ENCODE peak calls at places on chromosomes 13 and 19, in ten cellular contexts. One of them, this sample, is unnamed.
A peak's percentile ranks its signal among the peaks of the same experiment; 100 is the strongest.

GRCh38 chr13:101150998-101151397 is 265.3 kb downstream of the NALCN start:
- DNase-seq in Right ventricle myocardium superior: no peak
- DNase-seq in ELR: peak; percentile 35
- DNase-seq in stimulated activated CD4-positive, alpha-beta T cell treated with anti-CD3 and anti-CD28 coated beads, Interleukin-1b, Interleukin-23, amount 100 ng/mL, for 4 hours: no peak
- DNase-seq in ecto neural progenitor cell: no peak
- DNase-seq in GM04504: no peak
- DNase-seq in stromal cell of bone marrow: peak; percentile 62
- DNase-seq in stimulated activated CD8-positive, alpha-beta memory T cell treated with anti-CD3 and anti-CD28 coated beads, Interleukin-15, amount 100 ng/mL, for 48 hours: no peak
- DNase-seq in neural crest cell: no peak
- DNase-seq in GM12891: no peak
- DNase-seq in this sample: no peak

GRCh38 chr13:32409561-32410440 is 18.1 kb downstream of the N4BP2L1 start:
- DNase-seq in GM12891: no peak
- DNase-seq in stimulated activated CD8-positive, alpha-beta memory T cell treated with anti-CD3 and anti-CD28 coated beads, Interleukin-15, amount 100 ng/mL, for 48 hours: no peak
- DNase-seq in neural crest cell: no peak
- DNase-seq in Right ventricle myocardium superior: peak; percentile 65
- DNase-seq in ELR: peak; percentile 44
- DNase-seq in GM04504: no peak
- DNase-seq in stromal cell of bone marrow: peak; percentile 64
- DNase-seq in stimulated activated CD4-positive, alpha-beta T cell treated with anti-CD3 and anti-CD28 coated beads, Interleukin-1b, Interleukin-23, amount 100 ng/mL, for 4 hours: no peak
- DNase-seq in ecto neural progenitor cell: peak; percentile 56
- DNase-seq in this sample: no peak

GRCh38 chr19:42295831-42296525 is 6.0 kb upstream of the PRR19 start:
- DNase-seq in Right ventricle myocardium superior: peak; percentile 91
- DNase-seq in neural crest cell: peak; percentile 91
- DNase-seq in stimulated activated CD8-positive, alpha-beta memory T cell treated with anti-CD3 and anti-CD28 coated beads, Interleukin-15, amount 100 ng/mL, for 48 hours: peak; percentile 76
- DNase-seq in stromal cell of bone marrow: no peak
- DNase-seq in GM12891: peak; percentile 87
- DNase-seq in ecto neural progenitor cell: peak; percentile 86
- DNase-seq in ELR: peak; percentile 72
- DNase-seq in GM04504: no peak
- DNase-seq in stimulated activated CD4-positive, alpha-beta T cell treated with anti-CD3 and anti-CD28 coated beads, Interleukin-1b, Interleukin-23, amount 100 ng/mL, for 4 hours: peak; percentile 92
- DNase-seq in this sample: no peak

GRCh38 chr19:35272122-35272715 is 3.5 kb downstream of the USF2 start:
- DNase-seq in ELR: no peak
- DNase-seq in stimulated activated CD4-positive, alpha-beta T cell treated with anti-CD3 and anti-CD28 coated beads, Interleukin-1b, Interleukin-23, amount 100 ng/mL, for 4 hours: no peak
- DNase-seq in ecto neural progenitor cell: no peak
- DNase-seq in GM04504: no peak
- DNase-seq in GM12891: no peak
- DNase-seq in neural crest cell: no peak
- DNase-seq in stromal cell of bone marrow: no peak
- DNase-seq in Right ventricle myocardium superior: peak; percentile 66
- DNase-seq in stimulated activated CD8-positive, alpha-beta memory T cell treated with anti-CD3 and anti-CD28 coated beads, Interleukin-15, amount 100 ng/mL, for 48 hours: no peak
- DNase-seq in this sample: no peak

GRCh38 chr13:46386996-46387851 is at the start of gene RUBCNL:
- DNase-seq in neural crest cell: peak; percentile 53
- DNase-seq in Right ventricle myocardium superior: peak; percentile 64
- DNase-seq in stimulated activated CD8-positive, alpha-beta memory T cell treated with anti-CD3 and anti-CD28 coated beads, Interleukin-15, amount 100 ng/mL, for 48 hours: peak; percentile 54
- DNase-seq in ecto neural progenitor cell: peak; percentile 74
- DNase-seq in stimulated activated CD4-positive, alpha-beta T cell treated with anti-CD3 and anti-CD28 coated beads, Interleukin-1b, Interleukin-23, amount 100 ng/mL, for 4 hours: no peak
- DNase-seq in ELR: peak; percentile 50
- DNase-seq in stromal cell of bone marrow: no peak
- DNase-seq in GM04504: no peak
- DNase-seq in GM12891: peak; percentile 43
- DNase-seq in this sample: no peak

GRCh38 chr13:20608438-20609020 is 41.6 kb downstream of the IFT88 start:
- DNase-seq in GM04504: no peak
- DNase-seq in stimulated activated CD4-positive, alpha-beta T cell treated with anti-CD3 and anti-CD28 coated beads, Interleukin-1b, Interleukin-23, amount 100 ng/mL, for 4 hours: no peak
- DNase-seq in Right ventricle myocardium superior: no peak
- DNase-seq in stimulated activated CD8-positive, alpha-beta memory T cell treated with anti-CD3 and anti-CD28 coated beads, Interleukin-15, amount 100 ng/mL, for 48 hours: no peak
- DNase-seq in ELR: peak; percentile 11
- DNase-seq in ecto neural progenitor cell: no peak
- DNase-seq in stromal cell of bone marrow: no peak
- DNase-seq in GM12891: no peak
- DNase-seq in neural crest cell: no peak
- DNase-seq in this sample: no peak

GRCh38 chr13:34371108-34371507 is 553.2 kb downstream of the RFC3 start:
- DNase-seq in stimulated activated CD4-positive, alpha-beta T cell treated with anti-CD3 and anti-CD28 coated beads, Interleukin-1b, Interleukin-23, amount 100 ng/mL, for 4 hours: no peak
- DNase-seq in stimulated activated CD8-positive, alpha-beta memory T cell treated with anti-CD3 and anti-CD28 coated beads, Interleukin-15, amount 100 ng/mL, for 48 hours: no peak
- DNase-seq in ELR: no peak
- DNase-seq in ecto neural progenitor cell: no peak
- DNase-seq in GM04504: no peak
- DNase-seq in Right ventricle myocardium superior: no peak
- DNase-seq in stromal cell of bone marrow: no peak
- DNase-seq in neural crest cell: no peak
- DNase-seq in GM12891: no peak
- DNase-seq in this sample: no peak

GRCh38 chr19:55624109-55625003 is at the start of gene ZNF784:
- DNase-seq in ecto neural progenitor cell: peak; percentile 98
- DNase-seq in neural crest cell: peak; percentile 96
- DNase-seq in stimulated activated CD8-positive, alpha-beta memory T cell treated with anti-CD3 and anti-CD28 coated beads, Interleukin-15, amount 100 ng/mL, for 48 hours: peak; percentile 84
- DNase-seq in stimulated activated CD4-positive, alpha-beta T cell treated with anti-CD3 and anti-CD28 coated beads, Interleukin-1b, Interleukin-23, amount 100 ng/mL, for 4 hours: peak; percentile 95
- DNase-seq in GM12891: peak; percentile 89
- DNase-seq in Right ventricle myocardium superior: peak; percentile 95
- DNase-seq in ELR: peak; percentile 92
- DNase-seq in stromal cell of bone marrow: peak; percentile 72
- DNase-seq in GM04504: peak; percentile 81
- DNase-seq in this sample: no peak

GRCh38 chr13:107231941-107232340 is 664.0 kb upstream of the ARGLU1 start:
- DNase-seq in GM04504: no peak
- DNase-seq in stromal cell of bone marrow: no peak
- DNase-seq in Right ventricle myocardium superior: no peak
- DNase-seq in neural crest cell: no peak
- DNase-seq in ecto neural progenitor cell: no peak
- DNase-seq in stimulated activated CD4-positive, alpha-beta T cell treated with anti-CD3 and anti-CD28 coated beads, Interleukin-1b, Interleukin-23, amount 100 ng/mL, for 4 hours: no peak
- DNase-seq in ELR: no peak
- DNase-seq in stimulated activated CD8-positive, alpha-beta memory T cell treated with anti-CD3 and anti-CD28 coated beads, Interleukin-15, amount 100 ng/mL, for 48 hours: no peak
- DNase-seq in GM12891: no peak
- DNase-seq in this sample: no peak

GRCh38 chr13:52800856-52801255 is 47.6 kb downstream of the PCDH8 start:
- DNase-seq in GM12891: no peak
- DNase-seq in stimulated activated CD8-positive, alpha-beta memory T cell treated with anti-CD3 and anti-CD28 coated beads, Interleukin-15, amount 100 ng/mL, for 48 hours: no peak
- DNase-seq in ELR: no peak
- DNase-seq in neural crest cell: no peak
- DNase-seq in Right ventricle myocardium superior: no peak
- DNase-seq in stromal cell of bone marrow: no peak
- DNase-seq in ecto neural progenitor cell: no peak
- DNase-seq in GM04504: no peak
- DNase-seq in stimulated activated CD4-positive, alpha-beta T cell treated with anti-CD3 and anti-CD28 coated beads, Interleukin-1b, Interleukin-23, amount 100 ng/mL, for 4 hours: no peak
- DNase-seq in this sample: no peak

GRCh38 chr19:40298026-40298425 is 12.9 kb upstream of the AKT2 start:
- DNase-seq in ecto neural progenitor cell: no peak
- DNase-seq in Right ventricle myocardium superior: no peak
- DNase-seq in neural crest cell: no peak
- DNase-seq in stromal cell of bone marrow: no peak
- DNase-seq in stimulated activated CD4-positive, alpha-beta T cell treated with anti-CD3 and anti-CD28 coated beads, Interleukin-1b, Interleukin-23, amount 100 ng/mL, for 4 hours: no peak
- DNase-seq in stimulated activated CD8-positive, alpha-beta memory T cell treated with anti-CD3 and anti-CD28 coated beads, Interleukin-15, amount 100 ng/mL, for 48 hours: no peak
- DNase-seq in GM04504: no peak
- DNase-seq in GM12891: no peak
- DNase-seq in ELR: no peak
- DNase-seq in this sample: no peak

GRCh38 chr13:100550433-100550832 is 38.2 kb downstream of the GGACT start:
- DNase-seq in neural crest cell: peak; percentile 28
- DNase-seq in ELR: peak; percentile 46
- DNase-seq in Right ventricle myocardium superior: peak; percentile 66
- DNase-seq in stimulated activated CD8-positive, alpha-beta memory T cell treated with anti-CD3 and anti-CD28 coated beads, Interleukin-15, amount 100 ng/mL, for 48 hours: no peak
- DNase-seq in ecto neural progenitor cell: no peak
- DNase-seq in stromal cell of bone marrow: peak; percentile 43
- DNase-seq in GM04504: peak; percentile 44
- DNase-seq in stimulated activated CD4-positive, alpha-beta T cell treated with anti-CD3 and anti-CD28 coated beads, Interleukin-1b, Interleukin-23, amount 100 ng/mL, for 4 hours: no peak
- DNase-seq in GM12891: no peak
- DNase-seq in this sample: no peak

GRCh38 chr13:62321139-62321538 is 905.5 kb upstream of the PCDH20 start:
- DNase-seq in ELR: no peak
- DNase-seq in stimulated activated CD8-positive, alpha-beta memory T cell treated with anti-CD3 and anti-CD28 coated beads, Interleukin-15, amount 100 ng/mL, for 48 hours: no peak
- DNase-seq in GM04504: no peak
- DNase-seq in stromal cell of bone marrow: no peak
- DNase-seq in GM12891: no peak
- DNase-seq in ecto neural progenitor cell: no peak
- DNase-seq in neural crest cell: no peak
- DNase-seq in stimulated activated CD4-positive, alpha-beta T cell treated with anti-CD3 and anti-CD28 coated beads, Interleukin-1b, Interleukin-23, amount 100 ng/mL, for 4 hours: no peak
- DNase-seq in Right ventricle myocardium superior: no peak
- DNase-seq in this sample: no peak

GRCh38 chr19:39082745-39083598 is 1.2 kb upstream of the ACP7 start:
- DNase-seq in GM12891: no peak
- DNase-seq in Right ventricle myocardium superior: no peak
- DNase-seq in stimulated activated CD4-positive, alpha-beta T cell treated with anti-CD3 and anti-CD28 coated beads, Interleukin-1b, Interleukin-23, amount 100 ng/mL, for 4 hours: no peak
- DNase-seq in ELR: peak; percentile 36
- DNase-seq in stimulated activated CD8-positive, alpha-beta memory T cell treated with anti-CD3 and anti-CD28 coated beads, Interleukin-15, amount 100 ng/mL, for 48 hours: no peak
- DNase-seq in GM04504: no peak
- DNase-seq in stromal cell of bone marrow: no peak
- DNase-seq in neural crest cell: no peak
- DNase-seq in ecto neural progenitor cell: no peak
- DNase-seq in this sample: no peak

GRCh38 chr13:33285420-33286124 is at the start of gene STARD13:
- DNase-seq in stimulated activated CD4-positive, alpha-beta T cell treated with anti-CD3 and anti-CD28 coated beads, Interleukin-1b, Interleukin-23, amount 100 ng/mL, for 4 hours: no peak
- DNase-seq in ELR: peak; percentile 99
- DNase-seq in Right ventricle myocardium superior: peak; percentile 95
- DNase-seq in neural crest cell: peak; percentile 70
- DNase-seq in GM04504: peak; percentile 95
- DNase-seq in GM12891: peak; percentile 22
- DNase-seq in ecto neural progenitor cell: peak; percentile 93
- DNase-seq in stromal cell of bone marrow: peak; percentile 99
- DNase-seq in stimulated activated CD8-positive, alpha-beta memory T cell treated with anti-CD3 and anti-CD28 coated beads, Interleukin-15, amount 100 ng/mL, for 48 hours: no peak
- DNase-seq in this sample: no peak

GRCh38 chr19:5806133-5806489 is 1.2 kb downstream of the NRTN start:
- DNase-seq in ecto neural progenitor cell: no peak
- DNase-seq in Right ventricle myocardium superior: no peak
- DNase-seq in GM04504: no peak
- DNase-seq in stromal cell of bone marrow: no peak
- DNase-seq in ELR: no peak
- DNase-seq in stimulated activated CD4-positive, alpha-beta T cell treated with anti-CD3 and anti-CD28 coated beads, Interleukin-1b, Interleukin-23, amount 100 ng/mL, for 4 hours: no peak
- DNase-seq in stimulated activated CD8-positive, alpha-beta memory T cell treated with anti-CD3 and anti-CD28 coated beads, Interleukin-15, amount 100 ng/mL, for 48 hours: no peak
- DNase-seq in neural crest cell: no peak
- DNase-seq in GM12891: no peak
- DNase-seq in this sample: no peak

GRCh38 chr19:29812080-29812880 is 489 bp downstream of the CCNE1 start:
- DNase-seq in ELR: peak; percentile 27
- DNase-seq in ecto neural progenitor cell: peak; percentile 61
- DNase-seq in stimulated activated CD4-positive, alpha-beta T cell treated with anti-CD3 and anti-CD28 coated beads, Interleukin-1b, Interleukin-23, amount 100 ng/mL, for 4 hours: no peak
- DNase-seq in stimulated activated CD8-positive, alpha-beta memory T cell treated with anti-CD3 and anti-CD28 coated beads, Interleukin-15, amount 100 ng/mL, for 48 hours: no peak
- DNase-seq in GM04504: no peak
- DNase-seq in neural crest cell: no peak
- DNase-seq in GM12891: no peak
- DNase-seq in stromal cell of bone marrow: no peak
- DNase-seq in Right ventricle myocardium superior: no peak
- DNase-seq in this sample: no peak

GRCh38 chr19:50648659-50649058 is 586 bp upstream of the C19orf81 start:
- DNase-seq in stimulated activated CD4-positive, alpha-beta T cell treated with anti-CD3 and anti-CD28 coated beads, Interleukin-1b, Interleukin-23, amount 100 ng/mL, for 4 hours: no peak
- DNase-seq in stimulated activated CD8-positive, alpha-beta memory T cell treated with anti-CD3 and anti-CD28 coated beads, Interleukin-15, amount 100 ng/mL, for 48 hours: no peak
- DNase-seq in GM12891: no peak
- DNase-seq in ecto neural progenitor cell: no peak
- DNase-seq in ELR: no peak
- DNase-seq in neural crest cell: no peak
- DNase-seq in Right ventricle myocardium superior: no peak
- DNase-seq in stromal cell of bone marrow: no peak
- DNase-seq in GM04504: no peak
- DNase-seq in this sample: no peak

GRCh38 chr13:112263152-112263551 is 113.0 kb upstream of the SPACA7 start:
- DNase-seq in ELR: no peak
- DNase-seq in GM04504: no peak
- DNase-seq in ecto neural progenitor cell: no peak
- DNase-seq in stimulated activated CD8-positive, alpha-beta memory T cell treated with anti-CD3 and anti-CD28 coated beads, Interleukin-15, amount 100 ng/mL, for 48 hours: no peak
- DNase-seq in Right ventricle myocardium superior: no peak
- DNase-seq in neural crest cell: no peak
- DNase-seq in stromal cell of bone marrow: no peak
- DNase-seq in GM12891: no peak
- DNase-seq in stimulated activated CD4-positive, alpha-beta T cell treated with anti-CD3 and anti-CD28 coated beads, Interleukin-1b, Interleukin-23, amount 100 ng/mL, for 4 hours: no peak
- DNase-seq in this sample: no peak

GRCh38 chr19:39499932-39500331 is 1.2 kb downstream of the DLL3 start:
- DNase-seq in ecto neural progenitor cell: no peak
- DNase-seq in stimulated activated CD8-positive, alpha-beta memory T cell treated with anti-CD3 and anti-CD28 coated beads, Interleukin-15, amount 100 ng/mL, for 48 hours: no peak
- DNase-seq in ELR: no peak
- DNase-seq in GM12891: no peak
- DNase-seq in Right ventricle myocardium superior: no peak
- DNase-seq in neural crest cell: no peak
- DNase-seq in stromal cell of bone marrow: no peak
- DNase-seq in GM04504: no peak
- DNase-seq in stimulated activated CD4-positive, alpha-beta T cell treated with anti-CD3 and anti-CD28 coated beads, Interleukin-1b, Interleukin-23, amount 100 ng/mL, for 4 hours: no peak
- DNase-seq in this sample: no peak

GRCh38 chr13:26255717-26256277 is 1.9 kb downstream of the CDK8 start:
- DNase-seq in Right ventricle myocardium superior: no peak
- DNase-seq in stromal cell of bone marrow: no peak
- DNase-seq in GM04504: no peak
- DNase-seq in ELR: peak; percentile 42
- DNase-seq in stimulated activated CD8-positive, alpha-beta memory T cell treated with anti-CD3 and anti-CD28 coated beads, Interleukin-15, amount 100 ng/mL, for 48 hours: no peak
- DNase-seq in ecto neural progenitor cell: no peak
- DNase-seq in neural crest cell: no peak
- DNase-seq in GM12891: no peak
- DNase-seq in stimulated activated CD4-positive, alpha-beta T cell treated with anti-CD3 and anti-CD28 coated beads, Interleukin-1b, Interleukin-23, amount 100 ng/mL, for 4 hours: no peak
- DNase-seq in this sample: no peak

GRCh38 chr13:28449826-28450773 is 44.8 kb downstream of the FLT1 start:
- DNase-seq in ELR: no peak
- DNase-seq in Right ventricle myocardium superior: no peak
- DNase-seq in GM12891: no peak
- DNase-seq in stimulated activated CD8-positive, alpha-beta memory T cell treated with anti-CD3 and anti-CD28 coated beads, Interleukin-15, amount 100 ng/mL, for 48 hours: no peak
- DNase-seq in GM04504: peak; percentile 36
- DNase-seq in ecto neural progenitor cell: no peak
- DNase-seq in neural crest cell: no peak
- DNase-seq in stromal cell of bone marrow: no peak
- DNase-seq in stimulated activated CD4-positive, alpha-beta T cell treated with anti-CD3 and anti-CD28 coated beads, Interleukin-1b, Interleukin-23, amount 100 ng/mL, for 4 hours: no peak
- DNase-seq in this sample: no peak

GRCh38 chr13:43528992-43529391 is 257.8 kb downstream of the ENOX1 start:
- DNase-seq in ELR: no peak
- DNase-seq in GM04504: no peak
- DNase-seq in neural crest cell: no peak
- DNase-seq in Right ventricle myocardium superior: no peak
- DNase-seq in stromal cell of bone marrow: no peak
- DNase-seq in stimulated activated CD4-positive, alpha-beta T cell treated with anti-CD3 and anti-CD28 coated beads, Interleukin-1b, Interleukin-23, amount 100 ng/mL, for 4 hours: no peak
- DNase-seq in stimulated activated CD8-positive, alpha-beta memory T cell treated with anti-CD3 and anti-CD28 coated beads, Interleukin-15, amount 100 ng/mL, for 48 hours: no peak
- DNase-seq in GM12891: no peak
- DNase-seq in ecto neural progenitor cell: no peak
- DNase-seq in this sample: no peak

GRCh38 chr13:95745752-95746151 is 68.8 kb downstream of the DNAJC3 start:
- DNase-seq in ecto neural progenitor cell: no peak
- DNase-seq in GM04504: no peak
- DNase-seq in neural crest cell: no peak
- DNase-seq in stimulated activated CD8-positive, alpha-beta memory T cell treated with anti-CD3 and anti-CD28 coated beads, Interleukin-15, amount 100 ng/mL, for 48 hours: no peak
- DNase-seq in Right ventricle myocardium superior: no peak
- DNase-seq in stromal cell of bone marrow: no peak
- DNase-seq in stimulated activated CD4-positive, alpha-beta T cell treated with anti-CD3 and anti-CD28 coated beads, Interleukin-1b, Interleukin-23, amount 100 ng/mL, for 4 hours: no peak
- DNase-seq in GM12891: no peak
- DNase-seq in ELR: no peak
- DNase-seq in this sample: no peak

GRCh38 chr13:95146486-95146885 is 154.8 kb downstream of the ABCC4 start:
- DNase-seq in stimulated activated CD4-positive, alpha-beta T cell treated with anti-CD3 and anti-CD28 coated beads, Interleukin-1b, Interleukin-23, amount 100 ng/mL, for 4 hours: no peak
- DNase-seq in ecto neural progenitor cell: no peak
- DNase-seq in ELR: no peak
- DNase-seq in stimulated activated CD8-positive, alpha-beta memory T cell treated with anti-CD3 and anti-CD28 coated beads, Interleukin-15, amount 100 ng/mL, for 48 hours: no peak
- DNase-seq in Right ventricle myocardium superior: no peak
- DNase-seq in neural crest cell: no peak
- DNase-seq in stromal cell of bone marrow: no peak
- DNase-seq in GM12891: no peak
- DNase-seq in GM04504: peak; percentile 17
- DNase-seq in this sample: no peak

GRCh38 chr13:30968734-30969335 is 36.4 kb downstream of the TEX26 start:
- DNase-seq in ecto neural progenitor cell: no peak
- DNase-seq in stromal cell of bone marrow: no peak
- DNase-seq in stimulated activated CD8-positive, alpha-beta memory T cell treated with anti-CD3 and anti-CD28 coated beads, Interleukin-15, amount 100 ng/mL, for 48 hours: no peak
- DNase-seq in stimulated activated CD4-positive, alpha-beta T cell treated with anti-CD3 and anti-CD28 coated beads, Interleukin-1b, Interleukin-23, amount 100 ng/mL, for 4 hours: no peak
- DNase-seq in Right ventricle myocardium superior: no peak
- DNase-seq in GM12891: no peak
- DNase-seq in GM04504: peak; percentile 47
- DNase-seq in ELR: no peak
- DNase-seq in neural crest cell: no peak
- DNase-seq in this sample: no peak

GRCh38 chr13:92826197-92826596 is 400.4 kb upstream of the GPC6 start:
- DNase-seq in stimulated activated CD8-positive, alpha-beta memory T cell treated with anti-CD3 and anti-CD28 coated beads, Interleukin-15, amount 100 ng/mL, for 48 hours: no peak
- DNase-seq in GM12891: no peak
- DNase-seq in ecto neural progenitor cell: no peak
- DNase-seq in ELR: no peak
- DNase-seq in stromal cell of bone marrow: no peak
- DNase-seq in neural crest cell: no peak
- DNase-seq in Right ventricle myocardium superior: no peak
- DNase-seq in stimulated activated CD4-positive, alpha-beta T cell treated with anti-CD3 and anti-CD28 coated beads, Interleukin-1b, Interleukin-23, amount 100 ng/mL, for 4 hours: no peak
- DNase-seq in GM04504: no peak
- DNase-seq in this sample: no peak

GRCh38 chr13:40271931-40272775 is 394.3 kb downstream of the FOXO1 start:
- DNase-seq in stimulated activated CD4-positive, alpha-beta T cell treated with anti-CD3 and anti-CD28 coated beads, Interleukin-1b, Interleukin-23, amount 100 ng/mL, for 4 hours: peak; percentile 45
- DNase-seq in ELR: peak; percentile 31
- DNase-seq in GM04504: peak; percentile 65
- DNase-seq in neural crest cell: no peak
- DNase-seq in stromal cell of bone marrow: peak; percentile 60
- DNase-seq in stimulated activated CD8-positive, alpha-beta memory T cell treated with anti-CD3 and anti-CD28 coated beads, Interleukin-15, amount 100 ng/mL, for 48 hours: peak; percentile 34
- DNase-seq in ecto neural progenitor cell: no peak
- DNase-seq in Right ventricle myocardium superior: peak; percentile 76
- DNase-seq in GM12891: no peak
- DNase-seq in this sample: no peak